ENCODE peak calls at places on chromosomes 16 and 17, in six cellular contexts. M, K, S, R, L and D are unnamed samples.
A peak's percentile ranks its signal among the peaks of the same experiment; 100 is the strongest.

GRCh38 chr17:8140058-8140412 is 12.2 kb downstream of the PER1 start:
- DNase-seq in M (no peak), K (no peak), S (no peak), R (no peak), L (peak; percentile 27), D (no peak)

GRCh38 chr17:32917081-32917480 is 10.9 kb upstream of the TMEM98 start:
- DNase-seq in M (no peak), K (no peak), S (no peak), R (no peak), L (peak; percentile 13), D (no peak)

GRCh38 chr16:8675183-8676159 is 1.1 kb downstream of the ABAT start:
- DNase-seq in M (no peak), K (no peak), S (no peak), R (peak; percentile 29), L (peak; percentile 14), D (no peak)

GRCh38 chr17:44121997-44122824 is 1.2 kb downstream of the HDAC5 start:
- DNase-seq in M (no peak), K (no peak), S (no peak), R (no peak), L (no peak), D (no peak)

GRCh38 chr16:65728172-65728571 is 606.3 kb upstream of the CDH11 start:
- DNase-seq in M (no peak), K (no peak), S (no peak), R (peak; percentile 11), L (no peak), D (no peak)

GRCh38 chr17:73165616-73166404 is 1.0 kb downstream of the SSTR2 start:
- DNase-seq in M (no peak), K (no peak), S (no peak), R (no peak), L (peak; percentile 52), D (no peak)

GRCh38 chr17:80955078-80955477 is 36.6 kb upstream of the CHMP6 start:
- DNase-seq in M (no peak), K (no peak), S (no peak), R (no peak), L (no peak), D (peak; percentile 5)

GRCh38 chr17:4583796-4584124 is 569 bp upstream of the SMTNL2 start:
- DNase-seq in M (no peak), K (peak; percentile 68), S (no peak), R (peak; percentile 73), L (peak; percentile 30), D (peak; percentile 77)

GRCh38 chr17:77189148-77189547 is 48.4 kb downstream of the SEC14L1 start:
- DNase-seq in M (no peak), K (no peak), S (no peak), R (no peak), L (no peak), D (no peak)

GRCh38 chr17:17994271-17994670 is 21.6 kb downstream of the DRC3 start:
- DNase-seq in M (no peak), K (peak; percentile 74), S (no peak), R (peak; percentile 38), L (peak; percentile 37), D (no peak)

GRCh38 chr16:4570688-4571321 is 14.7 kb downstream of the C16orf96 start:
- DNase-seq in M (no peak), K (no peak), S (no peak), R (no peak), L (no peak), D (no peak)

GRCh38 chr17:61208301-61209098 is 191.1 kb upstream of the TBX2 start:
- DNase-seq in M (peak; percentile 47), K (peak; percentile 25), S (peak; percentile 64), R (no peak), L (peak; percentile 53), D (no peak)

GRCh38 chr17:19720631-19721426 is 4.4 kb upstream of the SLC47A2 start:
- DNase-seq in M (no peak), K (no peak), S (no peak), R (no peak), L (no peak), D (peak; percentile 61)

DNA sequence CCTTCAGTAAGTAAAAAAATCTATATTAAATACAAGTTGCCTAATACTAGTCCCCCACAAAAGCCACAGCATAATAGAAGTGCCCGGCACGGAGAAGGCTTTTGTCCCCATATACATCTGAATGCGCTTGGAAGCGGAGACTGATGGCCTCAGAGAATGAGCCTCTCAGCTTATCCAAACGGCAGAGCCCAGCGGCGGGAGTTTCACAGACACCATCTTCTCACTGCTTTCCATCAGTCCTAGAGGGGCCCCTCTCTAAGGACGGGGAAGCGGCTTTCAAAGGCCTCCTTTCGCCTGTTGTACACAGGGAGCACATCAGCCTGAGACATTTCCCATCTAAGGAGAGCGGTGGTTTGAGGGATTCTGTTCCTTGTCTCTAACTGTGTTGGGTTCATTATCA is 16.9 kb downstream of the NXN start:
- DNase-seq in M (no peak), K (no peak), S (no peak), R (no peak), L (no peak), D (no peak)
- H3K4me3 ChIP-seq in M (no peak overlapping the region), K (no peak overlapping the region), S (no peak overlapping the region), R (no peak overlapping the region), L (no peak overlapping the region), D (no peak overlapping the region)

GRCh38 chr17:63445571-63446217 is 412 bp downstream of the CYB561 start:
- DNase-seq in M (no peak), K (peak; percentile 76), S (no peak), R (no peak), L (peak; percentile 84), D (no peak)

GRCh38 chr17:63444457-63444856 is 1.6 kb downstream of the CYB561 start:
- DNase-seq in M (no peak), K (no peak), S (no peak), R (no peak), L (no peak), D (no peak)

GRCh38 chr17:63443053-63443452 is 3.1 kb downstream of the CYB561 start:
- DNase-seq in M (no peak), K (no peak), S (no peak), R (no peak), L (no peak), D (no peak)

GRCh38 chr17:63446218-63446980 is at the start of gene CYB561:
- DNase-seq in M (no peak), K (peak; percentile 81), S (peak; percentile 29), R (peak; percentile 74), L (peak; percentile 85), D (peak; percentile 97)

DNA sequence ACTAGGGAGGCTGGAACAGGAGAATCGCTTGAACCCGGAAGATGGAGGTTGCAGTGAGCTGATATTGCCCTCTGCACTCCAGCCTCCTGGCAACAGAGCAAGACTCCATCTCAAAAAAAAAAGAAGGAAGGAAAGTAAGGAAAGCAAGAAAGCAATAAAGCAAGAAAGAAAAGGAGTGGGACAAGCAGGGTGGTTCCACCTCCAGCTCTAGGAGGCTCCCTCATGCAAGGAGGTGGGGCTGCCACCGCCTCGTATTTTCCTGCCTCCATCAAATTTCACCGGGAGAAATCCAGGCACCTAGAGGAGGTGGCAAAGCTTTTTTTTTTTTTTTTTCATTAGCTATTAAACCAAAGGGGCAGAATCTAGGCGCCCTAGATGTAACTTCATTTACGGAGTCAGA is 1.0 kb downstream of the CYB561 start:
- DNase-seq in M (no peak), K (no peak), S (no peak), R (no peak), L (peak; percentile 27), D (no peak)
- H3K4me3 ChIP-seq in M (no peak overlapping the region), K (peak overlapping the region; percentile 69), S (no peak overlapping the region), R (no peak overlapping the region), L (peak overlapping the region; percentile 68), D (peak overlapping the region; percentile 85)

GRCh38 chr16:85697441-85697840 is 8.7 kb upstream of the GINS2 start:
- DNase-seq in M (no peak), K (no peak), S (no peak), R (peak; percentile 40), L (no peak), D (no peak)
- H3K4me3 ChIP-seq in M (no peak overlapping the region), K (no peak overlapping the region), S (no peak overlapping the region), R (no peak overlapping the region), L (no peak overlapping the region), D (no peak overlapping the region)

GRCh38 chr16:2148714-2149629 is 547 bp downstream of the RAB26 start:
- DNase-seq in M (no peak), K (peak; percentile 64), S (no peak), R (peak; percentile 45), L (peak; percentile 61), D (no peak)

GRCh38 chr16:2147378-2147777 is 1.0 kb upstream of the RAB26 start:
- DNase-seq in M (no peak), K (no peak), S (no peak), R (no peak), L (no peak), D (no peak)

GRCh38 chr16:2149630-2150417 is 1.4 kb downstream of the RAB26 start:
- DNase-seq in M (no peak), K (peak; percentile 73), S (no peak), R (peak; percentile 52), L (no peak), D (no peak)

GRCh38 chr16:2146739-2147138 is 1.7 kb upstream of the RAB26 start:
- DNase-seq in M (no peak), K (no peak), S (no peak), R (no peak), L (no peak), D (no peak)

DNA sequence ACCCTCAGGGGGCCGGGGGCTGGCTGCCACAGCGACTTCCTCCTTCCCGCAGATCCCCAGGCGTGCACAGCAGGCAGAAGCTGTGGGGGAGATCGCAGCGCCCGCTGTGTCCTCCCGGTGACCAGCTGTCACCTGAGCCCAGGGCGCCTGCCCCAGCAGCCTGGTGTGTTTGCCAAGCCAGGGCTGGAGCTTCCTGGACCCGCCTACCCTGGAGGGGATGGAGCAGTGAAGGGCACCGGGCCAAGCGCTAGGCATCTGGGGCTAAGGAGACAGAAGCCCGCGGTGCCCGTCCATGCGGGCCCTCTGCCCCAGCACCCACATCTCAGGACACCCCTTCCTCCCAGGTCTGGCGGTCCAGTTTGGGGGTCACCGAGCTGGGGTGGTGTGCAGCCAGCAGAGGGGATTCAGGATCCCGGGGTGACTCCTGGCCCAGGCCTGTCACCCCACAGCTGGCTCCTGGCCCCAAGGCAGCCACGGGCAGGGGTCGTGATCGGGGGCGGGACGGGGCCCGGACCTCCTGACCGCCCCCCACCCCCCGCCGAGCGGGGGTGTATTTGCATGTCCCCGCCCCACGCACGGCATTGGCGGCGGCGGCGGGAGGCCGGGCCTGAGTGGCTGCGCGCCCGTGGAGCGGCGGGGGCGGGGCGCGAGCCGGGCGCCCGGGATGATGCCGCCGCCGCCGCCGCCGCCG is at the start of gene RAB26:
- DNase-seq in M (no peak), K (peak; percentile 84), S (peak; percentile 33), R (peak; percentile 78), L (peak; percentile 69), D (peak; percentile 67)
- H3K4me3 ChIP-seq in M (peak within 1 kb of the TSS; percentile 53), K (peak within 1 kb of the TSS; percentile 45), S (peak within 1 kb of the TSS; percentile 49), R (peak within 1 kb of the TSS; percentile 53), L (peak within 1 kb of the TSS; percentile 66), D (peak within 1 kb of the TSS; percentile 48)

GRCh38 chr16:57535680-57536305 is 578 bp downstream of the CCDC102A start:
- DNase-seq in M (peak; percentile 66), K (peak; percentile 92), S (peak; percentile 88), R (peak; percentile 93), L (peak; percentile 96), D (peak; percentile 99)

GRCh38 chr16:57533618-57534336 is 2.6 kb downstream of the CCDC102A start:
- DNase-seq in M (no peak), K (no peak), S (no peak), R (no peak), L (peak; percentile 21), D (peak; percentile 34)

GRCh38 chr16:57536306-57537193 is at the start of gene CCDC102A:
- DNase-seq in M (no peak), K (no peak), S (no peak), R (peak; percentile 62), L (peak; percentile 60), D (peak; percentile 34)

GRCh38 chr16:57534337-57534880 is 2.0 kb downstream of the CCDC102A start:
- DNase-seq in M (no peak), K (no peak), S (no peak), R (no peak), L (no peak), D (no peak)

GRCh38 chr16:57534881-57535658 is 1.3 kb downstream of the CCDC102A start:
- DNase-seq in M (no peak), K (no peak), S (no peak), R (no peak), L (peak; percentile 12), D (peak; percentile 28)
- H3K4me3 ChIP-seq in M (peak overlapping the region; percentile 87), K (peak overlapping the region; percentile 67), S (peak overlapping the region; percentile 99), R (peak overlapping the region; percentile 91), L (peak overlapping the region; percentile 100), D (peak overlapping the region; percentile 56)